ENCODE peak calls at places on chromosomes 16 and 17, in four cellular contexts. X is NCI-H748 treated with DMSO at 0.1 percent for 48 hours, D is endodermal cell, R is GM18507. A is an unnamed sample.

GRCh38 chr17:14775761-14776492 is 475.0 kb downstream of the HS3ST3B1 start:
- DNase-seq in X (no peak), D (no peak), R (no peak), A (no peak)

GRCh38 chr17:41338961-41339485 is 11.6 kb downstream of the KRT33A start:
- DNase-seq in X (no peak), D (no peak), R (no peak), A (no peak)

GRCh38 chr17:17043668-17044226 is 1.5 kb downstream of the MPRIP start:
- DNase-seq in X (no peak), D (peak), R (no peak), A (no peak)

GRCh38 chr17:67995568-67996191 is 589 bp downstream of the C17orf58 start:
- DNase-seq in X (no peak), D (peak), R (no peak), A (peak)

GRCh38 chr17:58184308-58184985 is 8.1 kb upstream of the EPX start:
- DNase-seq in X (no peak), D (peak), R (no peak), A (peak)

GRCh38 chr17:75289832-75290337 is 652 bp upstream of the SLC25A19 start:
- DNase-seq in X (no peak), D (no peak), R (no peak), A (peak)

GRCh38 chr17:81354252-81354943 is 40.9 kb upstream of the BAHCC1 start:
- DNase-seq in X (no peak), D (no peak), R (no peak), A (no peak)

GRCh38 chr17:64492481-64493109 is 4.3 kb downstream of the POLG2 start:
- DNase-seq in X (no peak), D (no peak), R (no peak), A (no peak)

GRCh38 chr17:39161967-39162366 is 4.0 kb downstream of the ARL5C start:
- DNase-seq in X (no peak), D (no peak), R (no peak), A (no peak)

GRCh38 chr16:3769013-3769412 is 51.7 kb upstream of the TRAP1 start:
- DNase-seq in X (no peak), D (peak), R (no peak), A (no peak)

GRCh38 chr16:3036726-3037315 is at the start of gene BICDL2:
- DNase-seq in X (no peak), D (peak), R (no peak), A (no peak)

GRCh38 chr17:41781404-41782110 is 5.0 kb downstream of the JUP start:
- DNase-seq in X (no peak), D (no peak), R (no peak), A (no peak)

GRCh38 chr17:73342057-73342522 is 30.3 kb upstream of the CDC42EP4 start:
- DNase-seq in X (no peak), D (peak), R (no peak), A (peak)

GRCh38 chr17:81252336-81253329 is 13.5 kb downstream of the NDUFAF8 start:
- DNase-seq in X (no peak), D (no peak), R (no peak), A (no peak)

GRCh38 chr17:7041607-7042506 is 2.0 kb downstream of the SLC16A11 start:
- DNase-seq in X (no peak), D (peak), R (no peak), A (no peak)

GRCh38 chr17:79951361-79952264 is 84.1 kb downstream of the TBC1D16 start:
- DNase-seq in X (no peak), D (peak), R (no peak), A (peak)

GRCh38 chr16:11691771-11692170 is 23.5 kb downstream of the SNN start:
- DNase-seq in X (no peak), D (no peak), R (no peak), A (no peak)

GRCh38 chr17:78168906-78169793 is 769 bp downstream of the SYNGR2 start:
- DNase-seq in X (peak), D (peak), R (no peak), A (no peak)

GRCh38 chr17:58960068-58960467 is 146.6 kb downstream of the TRIM37 start:
- DNase-seq in X (peak), D (no peak), R (peak), A (peak)

GRCh38 chr17:53516643-53517042 is 306.1 kb upstream of the KIF2B start:
- DNase-seq in X (no peak), D (no peak), R (no peak), A (peak)

GRCh38 chr17:35089846-35090193 is 26.3 kb upstream of the RFFL start:
- DNase-seq in X (no peak), D (peak), R (no peak), A (peak)

GRCh38 chr17:22300177-22300576 is 607.9 kb downstream of the KCNJ18 start:
- DNase-seq in X (no peak), D (no peak), R (no peak), A (no peak)

GRCh38 chr17:10698116-10698818 is 873 bp downstream of the ADPRM start:
- DNase-seq in X (no peak), D (no peak), R (no peak), A (peak)

GRCh38 chr17:29196784-29197515 is 16.8 kb upstream of the MYO18A start:
- DNase-seq in X (no peak), D (peak), R (no peak), A (no peak)

GRCh38 chr16:2925951-2926659 is 14.4 kb downstream of the FLYWCH1 start:
- DNase-seq in X (no peak), D (no peak), R (no peak), A (no peak)

GRCh38 chr17:67528751-67529436 is 151.8 kb downstream of the PITPNC1 start:
- DNase-seq in X (peak), D (peak), R (no peak), A (peak)

GRCh38 chr17:2685696-2686095 is 25.9 kb downstream of the CLUH start:
- DNase-seq in X (no peak), D (peak), R (no peak), A (no peak)

GRCh38 chr16:87353613-87354012 is 30.0 kb downstream of the FBXO31 start:
- DNase-seq in X (no peak), D (no peak), R (no peak), A (no peak)

GRCh38 chr17:66677201-66677981 is 157.5 kb upstream of the CACNG5 start:
- DNase-seq in X (no peak), D (peak), R (no peak), A (peak)

GRCh38 chr16:3454631-3455147 is 11.2 kb downstream of the NAA60 start:
- DNase-seq in X (no peak), D (no peak), R (no peak), A (no peak)

GRCh38 chr17:62665599-62665998 is 38.1 kb downstream of the MRC2 start:
- DNase-seq in X (no peak), D (peak), R (no peak), A (no peak)

GRCh38 chr17:82464567-82464929 is 6.0 kb downstream of the NARF start:
- DNase-seq in X (no peak), D (no peak), R (no peak), A (no peak)

GRCh38 chr17:79618383-79619067 is 7.7 kb upstream of the RBFOX3 start:
- DNase-seq in X (no peak), D (peak), R (no peak), A (no peak)

GRCh38 chr16:64406661-64407267 is 715.1 kb downstream of the CDH11 start:
- DNase-seq in X (no peak), D (no peak), R (no peak), A (peak)

GRCh38 chr17:309361-309888 is 43.2 kb downstream of the RPH3AL start:
- DNase-seq in X (no peak), D (peak), R (no peak), A (peak)

GRCh38 chr16:12794486-12795399 is 8.9 kb downstream of the CPPED1 start:
- DNase-seq in X (no peak), D (no peak), R (no peak), A (no peak)

GRCh38 chr16:70725024-70725911 is 39.4 kb upstream of the MTSS2 start:
- DNase-seq in X (no peak), D (no peak), R (no peak), A (peak)

GRCh38 chr17:42980766-42981397 is 517 bp downstream of the RUNDC1 start:
- DNase-seq in X (peak), D (peak), R (peak), A (peak)

A was measured in fibroblast of lung.